ENCODE peak calls at places on chromosomes 16 and 17, in eight cellular contexts. K is CD8-positive, alpha-beta memory T cell; T is breast epithelium; Q is mucosa of descending colon; X is bronchial epithelial cell; W is fibroblast of lung; B is adipocyte; R is cardiac fibroblast. C is an unnamed sample.

GRCh38 chr16:86878290-86879160 is 300.2 kb downstream of the FOXL1 start:
- DNase-seq in K (no peak), T (no peak), Q (no peak), X (no peak), W (no peak), B (no peak), R (no peak), C (no peak)

GRCh38 chr16:64381979-64382378 is 739.9 kb downstream of the CDH11 start:
- DNase-seq in K (no peak), T (no peak), Q (no peak), X (no peak), W (no peak), B (no peak), R (no peak), C (no peak)

GRCh38 chr16:876041-876335 is 75.5 kb upstream of the GNG13 start:
- DNase-seq in K (no peak), T (no peak), Q (no peak), X (no peak), W (no peak), B (no peak), R (no peak), C (no peak)

GRCh38 chr16:86572616-86573015 is 5.7 kb upstream of the FOXL1 start:
- DNase-seq in K (no peak), T (no peak), Q (no peak), X (no peak), W (no peak), B (no peak), R (no peak), C (no peak)

GRCh38 chr16:85326794-85327181 is 214.5 kb upstream of the CIBAR2 start:
- DNase-seq in K (no peak), T (no peak), Q (no peak), X (no peak), W (no peak), B (no peak), R (no peak), C (no peak)

GRCh38 chr16:65875362-65876199 is 490.9 kb upstream of the CDH5 start:
- DNase-seq in K (no peak), T (no peak), Q (no peak), X (peak), W (peak), B (no peak), R (no peak), C (no peak)

GRCh38 chr16:50547944-50548658 is at the start of gene NKD1:
- DNase-seq in K (peak), T (peak), Q (peak), X (no peak), W (peak), B (peak), R (peak), C (peak)

GRCh38 chr17:8832711-8833352 is 33.7 kb upstream of the MFSD6L start:
- DNase-seq in K (peak), T (no peak), Q (no peak), X (no peak), W (no peak), B (no peak), R (no peak), C (no peak)

GRCh38 chr17:75980188-75981018 is 1.4 kb downstream of the TEN1 start:
- DNase-seq in K (no peak), T (no peak), Q (no peak), X (no peak), W (peak), B (no peak), R (peak), C (no peak)

GRCh38 chr17:3946711-3947235 is 17.5 kb downstream of the ATP2A3 start:
- DNase-seq in K (no peak), T (no peak), Q (no peak), X (peak), W (peak), B (no peak), R (no peak), C (no peak)

GRCh38 chr17:81482673-81483072 is 29.9 kb downstream of the ACTG1 start:
- DNase-seq in K (no peak), T (no peak), Q (no peak), X (no peak), W (no peak), B (no peak), R (no peak), C (no peak)

GRCh38 chr17:40602445-40603443 is 37.5 kb upstream of the CCR7 start:
- DNase-seq in K (no peak), T (no peak), Q (no peak), X (no peak), W (no peak), B (no peak), R (no peak), C (no peak)

GRCh38 chr17:75557075-75557851 is 30.3 kb upstream of the MYO15B start:
- DNase-seq in K (no peak), T (peak), Q (peak), X (peak), W (peak), B (peak), R (peak), C (no peak)

GRCh38 chr16:15885560-15886001 is 2.8 kb downstream of the CEP20 start:
- DNase-seq in K (no peak), T (no peak), Q (no peak), X (no peak), W (no peak), B (no peak), R (no peak), C (no peak)

GRCh38 chr16:66478733-66479511 is 51.8 kb downstream of the BEAN1 start:
- DNase-seq in K (peak), T (peak), Q (peak), X (peak), W (peak), B (peak), R (peak), C (peak)

GRCh38 chr17:82524540-82524939 is 5.0 kb downstream of the FOXK2 start:
- DNase-seq in K (no peak), T (no peak), Q (no peak), X (no peak), W (no peak), B (no peak), R (no peak), C (no peak)

GRCh38 chr16:66939366-66939765 is 4.0 kb downstream of the CES2 start:
- DNase-seq in K (no peak), T (no peak), Q (no peak), X (no peak), W (no peak), B (no peak), R (no peak), C (no peak)

GRCh38 chr17:57803026-57803425 is 46.8 kb downstream of the MRPS23 start:
- DNase-seq in K (no peak), T (no peak), Q (no peak), X (no peak), W (no peak), B (no peak), R (no peak), C (no peak)

GRCh38 chr16:88634994-88635670 is 3.2 kb upstream of the IL17C start:
- DNase-seq in K (no peak), T (no peak), Q (no peak), X (no peak), W (no peak), B (no peak), R (no peak), C (no peak)

GRCh38 chr16:11078812-11079459 is 134.6 kb downstream of the CLEC16A start:
- DNase-seq in K (no peak), T (no peak), Q (no peak), X (no peak), W (peak), B (peak), R (peak), C (no peak)

GRCh38 chr16:48385272-48385953 is at the start of gene SIAH1:
- DNase-seq in K (peak), T (peak), Q (peak), X (peak), W (peak), B (peak), R (peak), C (peak)

GRCh38 chr16:88413231-88413630 is 30.5 kb downstream of the ZNF469 start:
- DNase-seq in K (no peak), T (no peak), Q (no peak), X (no peak), W (no peak), B (no peak), R (no peak), C (no peak)

GRCh38 chr16:56824335-56824734 is 40.7 kb upstream of the SLC12A3 start:
- DNase-seq in K (no peak), T (no peak), Q (peak), X (no peak), W (peak), B (no peak), R (peak), C (no peak)

GRCh38 chr16:55668337-55669281 is 12.8 kb downstream of the SLC6A2 start:
- DNase-seq in K (no peak), T (no peak), Q (no peak), X (peak), W (peak), B (peak), R (peak), C (no peak)

GRCh38 chr16:3180445-3180878 is 7.5 kb upstream of the OR1F1 start:
- DNase-seq in K (no peak), T (no peak), Q (no peak), X (peak), W (no peak), B (peak), R (peak), C (no peak)

GRCh38 chr17:63998050-63998720 is at the start of gene PRR29:
- DNase-seq in K (peak), T (peak), Q (peak), X (no peak), W (peak), B (peak), R (peak), C (peak)

GRCh38 chr16:3971706-3972105 is 91.2 kb upstream of the CREBBP start:
- DNase-seq in K (no peak), T (no peak), Q (no peak), X (no peak), W (peak), B (no peak), R (no peak), C (no peak)

GRCh38 chr16:410516-411178 is 9.0 kb downstream of the DECR2 start:
- DNase-seq in K (no peak), T (no peak), Q (no peak), X (no peak), W (no peak), B (no peak), R (no peak), C (no peak)

GRCh38 chr17:75642221-75643032 is 9.2 kb downstream of the SMIM5 start:
- DNase-seq in K (no peak), T (no peak), Q (peak), X (peak), W (no peak), B (no peak), R (no peak), C (no peak)

GRCh38 chr17:36722121-36722902 is 120.9 kb downstream of the MRM1 start:
- DNase-seq in K (peak), T (no peak), Q (peak), X (no peak), W (peak), B (peak), R (no peak), C (peak)

GRCh38 chr17:42574463-42574862 is 3.1 kb downstream of the PSMC3IP start:
- DNase-seq in K (no peak), T (no peak), Q (no peak), X (no peak), W (no peak), B (no peak), R (no peak), C (no peak)

GRCh38 chr17:61496174-61496956 is 44.1 kb downstream of the TBX4 start:
- DNase-seq in K (no peak), T (no peak), Q (no peak), X (no peak), W (no peak), B (no peak), R (no peak), C (no peak)

GRCh38 chr16:89233678-89234490 is 16.4 kb downstream of the ZNF778 start:
- DNase-seq in K (no peak), T (no peak), Q (no peak), X (no peak), W (no peak), B (no peak), R (no peak), C (no peak)

GRCh38 chr16:86604436-86605220 is 26.3 kb downstream of the FOXL1 start:
- DNase-seq in K (peak), T (no peak), Q (no peak), X (no peak), W (no peak), B (no peak), R (no peak), C (no peak)

GRCh38 chr17:32223703-32224102 is 41.9 kb upstream of the RHBDL3 start:
- DNase-seq in K (no peak), T (no peak), Q (no peak), X (no peak), W (no peak), B (no peak), R (no peak), C (no peak)

GRCh38 chr17:53607475-53607874 is 215.3 kb upstream of the KIF2B start:
- DNase-seq in K (no peak), T (no peak), Q (no peak), X (no peak), W (no peak), B (no peak), R (no peak), C (no peak)

GRCh38 chr17:80909635-80910034 is 82.0 kb upstream of the CHMP6 start:
- DNase-seq in K (no peak), T (no peak), Q (no peak), X (no peak), W (no peak), B (no peak), R (no peak), C (no peak)

GRCh38 chr16:10619271-10619849 is 39.0 kb upstream of the EMP2 start:
- DNase-seq in K (no peak), T (peak), Q (peak), X (no peak), W (peak), B (no peak), R (no peak), C (no peak)

DNA sequence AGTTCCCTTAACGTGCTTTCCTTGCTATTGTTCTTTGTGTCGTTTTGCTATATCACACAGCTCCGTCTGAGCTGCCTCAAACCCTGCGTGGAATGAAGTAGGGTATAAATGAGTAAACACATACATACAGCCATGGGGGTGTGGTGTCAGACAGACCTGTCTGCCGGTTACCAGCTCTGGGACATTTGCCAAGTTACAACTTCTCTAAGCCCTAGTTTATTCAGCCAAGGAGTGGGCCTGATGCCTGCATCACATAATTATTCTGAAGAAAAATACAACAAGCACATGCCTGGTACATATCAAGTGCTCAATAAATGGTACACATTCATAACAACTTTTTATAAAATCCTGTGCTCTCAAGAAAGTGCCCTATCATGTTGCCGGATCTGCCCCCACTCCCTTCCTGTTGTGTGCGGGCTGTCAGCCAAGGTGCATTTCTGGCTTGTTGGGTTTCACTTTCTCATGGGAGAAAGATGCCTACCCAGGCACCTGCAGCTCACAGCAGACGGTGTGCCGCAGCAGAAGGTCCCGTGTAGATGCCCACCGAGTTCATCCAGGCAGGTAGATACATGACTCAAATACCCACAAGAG is 30.5 kb downstream of the SMPD3 start:
- DNase-seq in K (peak), T (peak), Q (peak), X (peak), W (peak), B (no peak), R (no peak), C (no peak)
- H3K4me3 ChIP-seq in K (peak), T (peak), Q (no peak), X (no peak), W (no peak), B (no peak), R (no peak), C (no peak)

GRCh38 chr17:48814504-48814903 is 2.5 kb downstream of the TTLL6 start:
- DNase-seq in K (peak), T (no peak), Q (no peak), X (no peak), W (peak), B (peak), R (peak), C (peak)

GRCh38 chr17:48819466-48819865 is 2.4 kb upstream of the TTLL6 start:
- DNase-seq in K (no peak), T (no peak), Q (no peak), X (peak), W (no peak), B (no peak), R (no peak), C (no peak)

GRCh38 chr17:48816774-48817590 is at the start of gene TTLL6:
- DNase-seq in K (peak), T (peak), Q (peak), X (peak), W (peak), B (peak), R (peak), C (peak)

GRCh38 chr17:48816438-48816773 is 623 bp downstream of the TTLL6 start:
- DNase-seq in K (no peak), T (no peak), Q (no peak), X (no peak), W (no peak), B (no peak), R (no peak), C (no peak)

GRCh38 chr17:48818361-48818841 is 1.4 kb upstream of the TTLL6 start:
- DNase-seq in K (no peak), T (no peak), Q (no peak), X (no peak), W (no peak), B (no peak), R (no peak), C (no peak)
- H3K4me3 ChIP-seq in K (no peak), T (no peak), Q (no peak), X (no peak), W (no peak), B (no peak), R (no peak), C (no peak)

GRCh38 chr16:30764086-30764485 is 2.0 kb downstream of the RNF40 start:
- DNase-seq in K (no peak), T (no peak), Q (peak), X (no peak), W (no peak), B (no peak), R (no peak), C (no peak)
- H3K4me3 ChIP-seq in K (no peak), T (no peak), Q (no peak), X (no peak), W (no peak), B (no peak), R (no peak), C (no peak)

DNA sequence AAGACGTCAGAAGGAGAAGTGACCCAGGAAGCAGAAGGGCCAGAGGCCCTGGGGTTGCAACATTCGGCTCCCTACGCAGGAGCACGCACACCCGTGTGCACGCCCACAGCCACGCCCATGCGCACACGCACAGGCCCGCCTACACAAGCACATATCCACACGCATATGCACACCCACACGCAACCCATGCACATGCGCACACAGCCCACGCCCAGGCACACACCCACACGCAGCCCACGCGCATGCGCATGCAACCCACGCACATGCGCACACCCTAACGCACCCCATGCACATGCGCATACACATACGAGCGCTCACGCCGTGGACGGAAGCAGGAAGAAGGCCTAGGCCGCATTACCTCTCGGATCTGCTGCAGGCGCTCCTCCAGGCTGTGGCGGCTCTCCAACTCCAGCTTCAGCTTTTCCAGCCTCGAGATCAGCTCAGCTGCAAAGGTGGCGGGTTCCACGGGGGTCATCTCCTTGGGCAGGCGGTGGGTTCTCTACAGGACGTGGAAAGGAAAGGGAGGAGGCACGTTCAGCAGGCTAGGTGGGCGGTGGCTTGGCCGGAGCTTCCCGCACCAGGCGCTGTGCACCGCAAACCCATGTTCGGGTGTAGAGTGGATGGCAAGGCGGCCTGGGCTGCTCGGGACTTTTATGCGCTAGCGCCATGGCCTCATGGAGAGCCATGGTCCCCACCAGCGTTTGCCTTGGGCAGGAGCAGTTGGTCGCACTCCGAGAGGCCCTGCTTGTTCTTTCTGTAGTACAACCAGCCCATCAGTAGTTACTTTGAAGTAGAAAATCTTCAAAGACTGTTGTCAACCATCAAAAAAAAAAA is 23.4 kb downstream of the AXIN2 start:
- DNase-seq in K (no peak), T (no peak), Q (no peak), X (no peak), W (no peak), B (no peak), R (no peak), C (no peak)
- H3K4me3 ChIP-seq in K (peak), T (no peak), Q (no peak), X (no peak), W (no peak), B (no peak), R (no peak), C (no peak)

GRCh38 chr16:12236491-12237030 is 260.0 kb downstream of the SNX29 start:
- DNase-seq in K (no peak), T (no peak), Q (no peak), X (no peak), W (peak), B (no peak), R (peak), C (no peak)
- H3K4me3 ChIP-seq in K (no peak), T (no peak), Q (no peak), X (no peak), W (no peak), B (no peak), R (no peak), C (no peak)

GRCh38 chr16:19170043-19170655 is 2.1 kb downstream of the SYT17 start:
- DNase-seq in K (no peak), T (no peak), Q (no peak), X (no peak), W (no peak), B (no peak), R (no peak), C (no peak)

GRCh38 chr16:19166500-19166899 is 1.5 kb upstream of the SYT17 start:
- DNase-seq in K (no peak), T (no peak), Q (no peak), X (peak), W (no peak), B (no peak), R (no peak), C (no peak)

GRCh38 chr16:19169081-19169639 is 1.1 kb downstream of the SYT17 start:
- DNase-seq in K (no peak), T (no peak), Q (no peak), X (no peak), W (no peak), B (no peak), R (no peak), C (no peak)

GRCh38 chr16:19168173-19169080 is at the start of gene SYT17:
- DNase-seq in K (no peak), T (no peak), Q (peak), X (no peak), W (no peak), B (peak), R (no peak), C (no peak)

GRCh38 chr16:19167710-19168172 is 299 bp upstream of the SYT17 start:
- DNase-seq in K (no peak), T (peak), Q (peak), X (peak), W (peak), B (peak), R (peak), C (peak)
- H3K4me3 ChIP-seq in K (no peak), T (peak), Q (peak), X (peak), W (peak), B (peak), R (peak), C (peak)

DNA sequence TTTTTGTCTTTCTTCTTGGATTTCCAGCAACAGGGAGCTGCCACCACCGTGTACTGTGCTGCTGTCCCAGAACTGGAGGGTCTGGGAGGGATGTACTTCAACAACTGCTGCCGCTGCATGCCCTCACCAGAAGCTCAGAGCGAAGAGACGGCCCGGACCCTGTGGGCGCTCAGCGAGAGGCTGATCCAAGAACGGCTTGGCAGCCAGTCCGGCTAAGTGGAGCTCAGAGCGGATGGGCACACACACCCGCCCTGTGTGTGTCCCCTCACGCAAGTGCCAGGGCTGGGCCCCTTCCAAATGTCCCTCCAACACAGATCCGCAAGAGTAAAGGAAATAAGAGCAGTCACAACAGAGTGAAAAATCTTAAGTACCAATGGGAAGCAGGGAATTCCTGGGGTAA is 389.0 kb downstream of the MAF start:
- DNase-seq in K (no peak), T (no peak), Q (no peak), X (no peak), W (no peak), B (no peak), R (no peak), C (no peak)
- H3K4me3 ChIP-seq in K (no peak), T (no peak), Q (no peak), X (no peak), W (no peak), B (no peak), R (no peak), C (no peak)